ENCODE peak calls at places on chromosomes 2 and 18, in ten cellular contexts. One of them, this sample, is unnamed.

GRCh38 chr2:49335546-49335945 is 181.2 kb upstream of the FSHR start:
- DNase-seq in fibroblast of mammary gland: no peak
- DNase-seq in CD8-positive, alpha-beta memory T cell: no peak
- DNase-seq in psoas muscle: no peak
- DNase-seq in PC-3: no peak
- DNase-seq in fibroblast of lung: no peak
- DNase-seq in AG04450: no peak
- DNase-seq in Panc1: no peak
- DNase-seq in pancreas: no peak
- DNase-seq in SJSA1: no peak
- DNase-seq in this sample: no peak

GRCh38 chr2:30527411-30527810 is 80.4 kb downstream of the LCLAT1 start:
- DNase-seq in fibroblast of mammary gland: peak; percentile 32
- DNase-seq in CD8-positive, alpha-beta memory T cell: no peak
- DNase-seq in psoas muscle: no peak
- DNase-seq in PC-3: no peak
- DNase-seq in fibroblast of lung: peak; percentile 59
- DNase-seq in AG04450: no peak
- DNase-seq in Panc1: no peak
- DNase-seq in pancreas: no peak
- DNase-seq in SJSA1: no peak
- DNase-seq in this sample: no peak

GRCh38 chr18:22563098-22563707 is 145.5 kb upstream of the CTAGE1 start:
- DNase-seq in fibroblast of mammary gland: peak; percentile 92
- DNase-seq in CD8-positive, alpha-beta memory T cell: peak; percentile 6
- DNase-seq in psoas muscle: no peak
- DNase-seq in PC-3: peak; percentile 93
- DNase-seq in fibroblast of lung: peak; percentile 94
- DNase-seq in AG04450: peak; percentile 78
- DNase-seq in Panc1: peak; percentile 71
- DNase-seq in pancreas: no peak
- DNase-seq in SJSA1: peak; percentile 65
- DNase-seq in this sample: peak; percentile 51

GRCh38 chr2:195592101-195592500 is 64.9 kb upstream of the SLC39A10 start:
- DNase-seq in fibroblast of mammary gland: no peak
- DNase-seq in CD8-positive, alpha-beta memory T cell: no peak
- DNase-seq in psoas muscle: no peak
- DNase-seq in PC-3: no peak
- DNase-seq in fibroblast of lung: no peak
- DNase-seq in AG04450: no peak
- DNase-seq in Panc1: no peak
- DNase-seq in pancreas: no peak
- DNase-seq in SJSA1: no peak
- DNase-seq in this sample: no peak

GRCh38 chr2:37713258-37713700 is 41.8 kb upstream of the CDC42EP3 start:
- DNase-seq in fibroblast of mammary gland: peak; percentile 94
- DNase-seq in CD8-positive, alpha-beta memory T cell: no peak
- DNase-seq in psoas muscle: no peak
- DNase-seq in PC-3: peak; percentile 71
- DNase-seq in fibroblast of lung: peak; percentile 89
- DNase-seq in AG04450: peak; percentile 80
- DNase-seq in Panc1: no peak
- DNase-seq in pancreas: no peak
- DNase-seq in SJSA1: peak; percentile 79
- DNase-seq in this sample: no peak

GRCh38 chr2:17621781-17622180 is 81.3 kb downstream of the VSNL1 start:
- DNase-seq in fibroblast of mammary gland: peak; percentile 76
- DNase-seq in CD8-positive, alpha-beta memory T cell: no peak
- DNase-seq in psoas muscle: no peak
- DNase-seq in PC-3: peak; percentile 46
- DNase-seq in fibroblast of lung: peak; percentile 52
- DNase-seq in AG04450: no peak
- DNase-seq in Panc1: no peak
- DNase-seq in pancreas: no peak
- DNase-seq in SJSA1: no peak
- DNase-seq in this sample: no peak

GRCh38 chr2:206164261-206164862 is 4.7 kb downstream of the EEF1B2 start:
- DNase-seq in fibroblast of mammary gland: peak; percentile 51
- DNase-seq in CD8-positive, alpha-beta memory T cell: peak; percentile 16
- DNase-seq in psoas muscle: no peak
- DNase-seq in PC-3: peak; percentile 71
- DNase-seq in fibroblast of lung: peak; percentile 60
- DNase-seq in AG04450: no peak
- DNase-seq in Panc1: no peak
- DNase-seq in pancreas: no peak
- DNase-seq in SJSA1: no peak
- DNase-seq in this sample: peak; percentile 19

GRCh38 chr2:169091761-169092523 is 22.6 kb downstream of the DHRS9 start:
- DNase-seq in fibroblast of mammary gland: peak; percentile 86
- DNase-seq in CD8-positive, alpha-beta memory T cell: no peak
- DNase-seq in psoas muscle: no peak
- DNase-seq in PC-3: peak; percentile 90
- DNase-seq in fibroblast of lung: peak; percentile 69
- DNase-seq in AG04450: no peak
- DNase-seq in Panc1: peak; percentile 27
- DNase-seq in pancreas: no peak
- DNase-seq in SJSA1: no peak
- DNase-seq in this sample: no peak

GRCh38 chr2:227214622-227215041 is 50.2 kb downstream of the COL4A3 start:
- DNase-seq in fibroblast of mammary gland: no peak
- DNase-seq in CD8-positive, alpha-beta memory T cell: no peak
- DNase-seq in psoas muscle: no peak
- DNase-seq in PC-3: peak; percentile 29
- DNase-seq in fibroblast of lung: no peak
- DNase-seq in AG04450: no peak
- DNase-seq in Panc1: no peak
- DNase-seq in pancreas: no peak
- DNase-seq in SJSA1: no peak
- DNase-seq in this sample: no peak

GRCh38 chr2:134276381-134277172 is 22.7 kb downstream of the MGAT5 start:
- DNase-seq in fibroblast of mammary gland: peak; percentile 37
- DNase-seq in CD8-positive, alpha-beta memory T cell: no peak
- DNase-seq in psoas muscle: no peak
- DNase-seq in PC-3: peak; percentile 11
- DNase-seq in fibroblast of lung: no peak
- DNase-seq in AG04450: no peak
- DNase-seq in Panc1: no peak
- DNase-seq in pancreas: no peak
- DNase-seq in SJSA1: no peak
- DNase-seq in this sample: no peak

GRCh38 chr2:219551412-219551811 is 7.6 kb downstream of the TMEM198 start:
- DNase-seq in fibroblast of mammary gland: peak; percentile 55
- DNase-seq in CD8-positive, alpha-beta memory T cell: no peak
- DNase-seq in psoas muscle: no peak
- DNase-seq in PC-3: peak; percentile 33
- DNase-seq in fibroblast of lung: peak; percentile 26
- DNase-seq in AG04450: no peak
- DNase-seq in Panc1: no peak
- DNase-seq in pancreas: no peak
- DNase-seq in SJSA1: no peak
- DNase-seq in this sample: no peak
- H3K4me3 ChIP-seq in fibroblast of mammary gland: peak overlapping the region; percentile 55
- H3K4me3 ChIP-seq in CD8-positive, alpha-beta memory T cell: no peak overlapping the region
- H3K4me3 ChIP-seq in psoas muscle: no peak overlapping the region
- H3K4me3 ChIP-seq in PC-3: peak overlapping the region; percentile 72
- H3K4me3 ChIP-seq in fibroblast of lung: peak overlapping the region; percentile 62
- H3K4me3 ChIP-seq in AG04450: peak overlapping the region; percentile 69
- H3K4me3 ChIP-seq in Panc1: peak overlapping the region; percentile 51
- H3K4me3 ChIP-seq in pancreas: no peak overlapping the region
- H3K4me3 ChIP-seq in SJSA1: peak overlapping the region; percentile 52
- H3K4me3 ChIP-seq in this sample: no peak overlapping the region

DNA sequence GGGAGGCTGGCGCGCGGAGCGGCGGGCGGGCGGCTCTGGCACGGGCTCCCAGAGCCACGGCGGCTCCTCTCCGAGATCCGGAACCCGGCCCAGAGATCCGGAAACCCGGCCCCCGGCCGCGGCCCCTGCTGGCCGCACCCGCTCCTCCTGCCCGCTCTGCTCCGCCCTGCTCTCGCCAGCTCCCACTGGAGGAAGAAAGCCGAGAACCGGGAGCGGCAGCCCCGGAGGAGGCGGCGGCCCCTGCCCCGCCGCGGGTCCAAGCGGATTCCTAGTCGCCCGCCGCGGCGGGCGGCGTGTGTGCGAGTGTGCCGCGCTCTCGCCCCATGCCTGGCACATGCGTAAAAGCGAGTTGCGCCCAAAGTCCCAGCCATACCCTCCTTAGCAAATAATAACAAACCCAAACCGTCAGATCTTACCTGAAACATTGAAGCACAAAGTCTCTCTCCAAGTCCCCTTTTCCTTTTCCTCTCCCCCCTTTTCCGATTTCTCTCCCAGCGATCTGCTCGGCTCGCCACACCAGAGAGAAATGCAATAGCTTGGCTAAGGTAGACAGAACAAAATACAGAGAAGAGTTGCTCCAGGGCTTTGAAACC is 108.7 kb upstream of the KCTD1 start:
- DNase-seq in fibroblast of mammary gland: peak; percentile 49
- DNase-seq in CD8-positive, alpha-beta memory T cell: no peak
- DNase-seq in psoas muscle: peak; percentile 82
- DNase-seq in PC-3: peak; percentile 68
- DNase-seq in fibroblast of lung: peak; percentile 61
- DNase-seq in AG04450: peak; percentile 3
- DNase-seq in Panc1: no peak
- DNase-seq in pancreas: peak; percentile 83
- DNase-seq in SJSA1: peak; percentile 64
- DNase-seq in this sample: peak; percentile 33
- H3K4me3 ChIP-seq in fibroblast of mammary gland: peak overlapping the region; percentile 55
- H3K4me3 ChIP-seq in CD8-positive, alpha-beta memory T cell: no peak overlapping the region
- H3K4me3 ChIP-seq in psoas muscle: peak overlapping the region; percentile 76
- H3K4me3 ChIP-seq in PC-3: peak overlapping the region; percentile 77
- H3K4me3 ChIP-seq in fibroblast of lung: peak overlapping the region; percentile 60
- H3K4me3 ChIP-seq in AG04450: peak overlapping the region; percentile 63
- H3K4me3 ChIP-seq in Panc1: peak overlapping the region; percentile 62
- H3K4me3 ChIP-seq in pancreas: peak overlapping the region; percentile 56
- H3K4me3 ChIP-seq in SJSA1: peak overlapping the region; percentile 50
- H3K4me3 ChIP-seq in this sample: peak overlapping the region; percentile 63

DNA sequence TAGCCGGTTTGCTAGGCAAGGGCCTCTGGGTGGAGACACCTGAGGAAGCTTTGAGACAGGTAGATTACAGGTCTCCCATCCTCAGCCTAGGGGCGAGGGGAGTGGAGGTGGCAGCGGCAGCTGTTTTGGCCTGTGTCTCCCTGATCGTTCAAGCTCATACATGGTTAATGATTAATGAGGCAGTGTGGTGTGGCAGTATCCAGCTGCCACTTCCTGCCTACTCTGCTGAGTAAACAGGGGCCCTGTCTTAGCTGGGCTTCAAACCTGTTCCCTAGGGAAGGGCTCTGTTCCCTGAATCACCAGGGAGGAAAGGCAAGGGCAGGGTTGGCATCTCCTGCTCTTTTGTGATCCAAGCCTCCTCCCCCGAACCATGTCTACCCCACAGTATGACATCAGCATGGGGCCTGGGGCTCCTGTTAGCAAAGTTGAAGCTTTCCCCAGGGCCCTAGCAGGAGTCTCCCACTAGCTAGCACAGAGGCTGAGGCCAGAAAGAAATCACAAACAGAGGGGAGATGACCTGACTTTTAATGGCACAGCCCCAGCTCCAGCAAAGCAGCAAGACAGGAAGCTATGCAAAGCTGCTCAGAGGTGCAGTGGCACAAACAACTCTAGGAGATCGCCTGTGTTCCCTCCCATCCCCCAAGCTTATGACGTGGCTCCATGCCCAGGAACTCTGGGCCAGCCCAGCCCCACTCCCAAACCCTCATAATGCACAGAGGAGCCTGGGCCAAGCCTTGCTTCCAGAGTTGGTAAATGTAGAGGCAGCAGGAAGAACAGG is 3.7 kb upstream of the TUBA4B start:
- DNase-seq in fibroblast of mammary gland: peak; percentile 83
- DNase-seq in CD8-positive, alpha-beta memory T cell: peak; percentile 41
- DNase-seq in psoas muscle: peak; percentile 77
- DNase-seq in PC-3: peak; percentile 91
- DNase-seq in fibroblast of lung: peak; percentile 91
- DNase-seq in AG04450: peak; percentile 39
- DNase-seq in Panc1: no peak
- DNase-seq in pancreas: peak; percentile 88
- DNase-seq in SJSA1: no peak
- DNase-seq in this sample: no peak
- H3K4me3 ChIP-seq in fibroblast of mammary gland: no peak overlapping the region
- H3K4me3 ChIP-seq in CD8-positive, alpha-beta memory T cell: peak overlapping the region; percentile 56
- H3K4me3 ChIP-seq in psoas muscle: peak overlapping the region; percentile 75
- H3K4me3 ChIP-seq in PC-3: peak overlapping the region; percentile 48
- H3K4me3 ChIP-seq in fibroblast of lung: no peak overlapping the region
- H3K4me3 ChIP-seq in AG04450: no peak overlapping the region
- H3K4me3 ChIP-seq in Panc1: no peak overlapping the region
- H3K4me3 ChIP-seq in pancreas: peak overlapping the region; percentile 14
- H3K4me3 ChIP-seq in SJSA1: no peak overlapping the region
- H3K4me3 ChIP-seq in this sample: no peak overlapping the region

GRCh38 chr2:42736598-42737322 is 27.2 kb downstream of the OXER1 start:
- DNase-seq in fibroblast of mammary gland: no peak
- DNase-seq in CD8-positive, alpha-beta memory T cell: no peak
- DNase-seq in psoas muscle: no peak
- DNase-seq in PC-3: no peak
- DNase-seq in fibroblast of lung: no peak
- DNase-seq in AG04450: no peak
- DNase-seq in Panc1: no peak
- DNase-seq in pancreas: no peak
- DNase-seq in SJSA1: no peak
- DNase-seq in this sample: no peak

DNA sequence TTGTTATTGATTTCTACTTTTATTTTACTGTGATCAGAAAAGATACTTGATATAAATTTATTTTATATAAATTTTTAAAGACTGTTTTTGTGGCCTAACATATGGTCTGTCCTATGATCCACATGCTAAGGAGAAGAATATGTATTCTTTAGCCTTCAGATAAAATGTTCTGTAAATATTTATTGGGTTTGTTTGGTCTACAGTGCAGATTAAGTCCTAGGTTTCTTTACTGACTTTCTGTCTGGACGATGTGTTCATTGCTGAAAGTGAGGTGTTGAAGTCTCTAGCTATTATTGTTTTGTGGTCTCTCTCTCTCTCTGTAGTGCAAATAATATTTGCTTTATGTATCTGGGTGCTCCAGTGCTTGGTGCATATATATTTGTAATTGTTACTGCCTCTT is 30.1 kb downstream of the OXER1 start:
- DNase-seq in fibroblast of mammary gland: no peak
- DNase-seq in CD8-positive, alpha-beta memory T cell: no peak
- DNase-seq in psoas muscle: no peak
- DNase-seq in PC-3: no peak
- DNase-seq in fibroblast of lung: no peak
- DNase-seq in AG04450: no peak
- DNase-seq in Panc1: no peak
- DNase-seq in pancreas: no peak
- DNase-seq in SJSA1: no peak
- DNase-seq in this sample: no peak
- H3K4me3 ChIP-seq in fibroblast of mammary gland: no peak overlapping the region
- H3K4me3 ChIP-seq in CD8-positive, alpha-beta memory T cell: no peak overlapping the region
- H3K4me3 ChIP-seq in psoas muscle: no peak overlapping the region
- H3K4me3 ChIP-seq in PC-3: no peak overlapping the region
- H3K4me3 ChIP-seq in fibroblast of lung: no peak overlapping the region
- H3K4me3 ChIP-seq in AG04450: no peak overlapping the region
- H3K4me3 ChIP-seq in Panc1: no peak overlapping the region
- H3K4me3 ChIP-seq in pancreas: no peak overlapping the region
- H3K4me3 ChIP-seq in SJSA1: no peak overlapping the region
- H3K4me3 ChIP-seq in this sample: no peak overlapping the region

GRCh38 chr2:41948397-41948763 is 99.4 kb upstream of the PKDCC start:
- DNase-seq in fibroblast of mammary gland: no peak
- DNase-seq in CD8-positive, alpha-beta memory T cell: no peak
- DNase-seq in psoas muscle: no peak
- DNase-seq in PC-3: no peak
- DNase-seq in fibroblast of lung: no peak
- DNase-seq in AG04450: no peak
- DNase-seq in Panc1: no peak
- DNase-seq in pancreas: no peak
- DNase-seq in SJSA1: no peak
- DNase-seq in this sample: no peak
- H3K4me3 ChIP-seq in fibroblast of mammary gland: no peak overlapping the region
- H3K4me3 ChIP-seq in CD8-positive, alpha-beta memory T cell: no peak overlapping the region
- H3K4me3 ChIP-seq in psoas muscle: no peak overlapping the region
- H3K4me3 ChIP-seq in PC-3: no peak overlapping the region
- H3K4me3 ChIP-seq in fibroblast of lung: no peak overlapping the region
- H3K4me3 ChIP-seq in AG04450: no peak overlapping the region
- H3K4me3 ChIP-seq in Panc1: no peak overlapping the region
- H3K4me3 ChIP-seq in pancreas: no peak overlapping the region
- H3K4me3 ChIP-seq in SJSA1: no peak overlapping the region
- H3K4me3 ChIP-seq in this sample: no peak overlapping the region